ENCODE peak calls at places on chromosomes 11 and 22, in seven cellular contexts. G is Peyer's patch, A is body of pancreas, R is A549, F is prostate gland, P is NB4, H is tibial nerve. N is an unnamed sample.

GRCh38 chr11:69447786-69448185 is 33.7 kb upstream of the LINC01488 start:
- DNase-seq in G (no peak), A (no peak), R (no peak), F (peak), P (peak), H (no peak), N (no peak)

GRCh38 chr11:19200410-19201201 is 1.2 kb downstream of the CSRP3 start:
- DNase-seq in G (no peak), A (no peak), R (no peak), F (no peak), P (no peak), H (no peak), N (no peak)

GRCh38 chr22:46972256-46972655 is 209.8 kb downstream of the TBC1D22A start:
- DNase-seq in G (no peak), A (no peak), R (no peak), F (no peak), P (no peak), H (no peak), N (no peak)

GRCh38 chr11:128334311-128335044 is 252.9 kb downstream of the ETS1 start:
- DNase-seq in G (no peak), A (no peak), R (no peak), F (no peak), P (peak), H (no peak), N (no peak)

GRCh38 chr11:60987577-60988277 is 16.2 kb downstream of the CD6 start:
- DNase-seq in G (no peak), A (no peak), R (no peak), F (no peak), P (no peak), H (no peak), N (no peak)

GRCh38 chr11:10122337-10123197 is 171.5 kb downstream of the SBF2 start:
- DNase-seq in G (no peak), A (no peak), R (peak), F (no peak), P (peak), H (peak), N (peak)

GRCh38 chr11:66856496-66857233 is at the start of gene LRFN4:
- DNase-seq in G (peak), A (no peak), R (peak), F (no peak), P (no peak), H (no peak), N (no peak)

GRCh38 chr22:46576556-46577351 is 39.3 kb upstream of the CELSR1 start:
- DNase-seq in G (peak), A (peak), R (peak), F (no peak), P (peak), H (no peak), N (no peak)

GRCh38 chr11:106077609-106078517 is at the start of gene AASDHPPT:
- DNase-seq in G (no peak), A (peak), R (peak), F (peak), P (peak), H (peak), N (no peak)

GRCh38 chr11:69640995-69641581 is at the start of gene CCND1:
- DNase-seq in G (peak), A (peak), R (peak), F (peak), P (peak), H (peak), N (no peak)

GRCh38 chr22:17891427-17892167 is 117.3 kb upstream of the BID start:
- DNase-seq in G (no peak), A (no peak), R (peak), F (peak), P (peak), H (no peak), N (no peak)

GRCh38 chr22:24326266-24326665 is 55.6 kb downstream of the SPECC1L start:
- DNase-seq in G (no peak), A (no peak), R (no peak), F (no peak), P (no peak), H (no peak), N (no peak)

GRCh38 chr11:122207921-122208764 is 92.1 kb upstream of the BLID start:
- DNase-seq in G (no peak), A (no peak), R (no peak), F (no peak), P (no peak), H (no peak), N (no peak)

GRCh38 chr11:116793476-116794096 is 1.9 kb upstream of the APOA5 start:
- DNase-seq in G (no peak), A (no peak), R (no peak), F (no peak), P (peak), H (no peak), N (no peak)

GRCh38 chr11:101835465-101836063 is 79.2 kb upstream of the CEP126 start:
- DNase-seq in G (no peak), A (no peak), R (no peak), F (no peak), P (no peak), H (no peak), N (no peak)

GRCh38 chr11:123163621-123164020 is 31.4 kb downstream of the CLMP start:
- DNase-seq in G (no peak), A (no peak), R (no peak), F (no peak), P (no peak), H (no peak), N (no peak)

GRCh38 chr11:80103149-80103859 is 662.5 kb upstream of the TENM4 start:
- DNase-seq in G (no peak), A (no peak), R (no peak), F (no peak), P (no peak), H (no peak), N (no peak)

GRCh38 chr22:36762687-36763260 is 13.1 kb downstream of the IFT27 start:
- DNase-seq in G (no peak), A (no peak), R (no peak), F (no peak), P (no peak), H (no peak), N (no peak)

GRCh38 chr22:20141186-20142077 is 9.4 kb downstream of the CCDC188 start:
- DNase-seq in G (no peak), A (no peak), R (no peak), F (no peak), P (no peak), H (no peak), N (no peak)

GRCh38 chr11:123239371-123240150 is 44.5 kb upstream of the CLMP start:
- DNase-seq in G (no peak), A (no peak), R (no peak), F (no peak), P (no peak), H (no peak), N (no peak)

GRCh38 chr11:57597971-57598830 is 716 bp downstream of the SERPING1 start:
- DNase-seq in G (no peak), A (peak), R (no peak), F (peak), P (no peak), H (peak), N (peak)

GRCh38 chr22:32723632-32724031 is 77.9 kb upstream of the TIMP3 start:
- DNase-seq in G (peak), A (no peak), R (no peak), F (peak), P (peak), H (peak), N (peak)

GRCh38 chr11:13098890-13099289 is 89.8 kb downstream of the RASSF10 start:
- DNase-seq in G (no peak), A (no peak), R (no peak), F (no peak), P (no peak), H (no peak), N (no peak)

GRCh38 chr11:131688056-131688693 is 317.8 kb downstream of the NTM start:
- DNase-seq in G (no peak), A (peak), R (peak), F (no peak), P (peak), H (peak), N (no peak)

GRCh38 chr11:125951731-125952130 is 5.9 kb downstream of the VSIG10L2 start:
- DNase-seq in G (no peak), A (no peak), R (no peak), F (no peak), P (no peak), H (no peak), N (peak)

GRCh38 chr11:44566952-44567875 is 1.8 kb downstream of the CD82 start:
- DNase-seq in G (peak), A (no peak), R (no peak), F (no peak), P (peak), H (no peak), N (no peak)

GRCh38 chr11:77065878-77066228 is 918 bp upstream of the CAPN5 start:
- DNase-seq in G (peak), A (peak), R (no peak), F (peak), P (peak), H (peak), N (peak)

GRCh38 chr11:77069336-77069968 is 2.7 kb downstream of the CAPN5 start:
- DNase-seq in G (no peak), A (no peak), R (no peak), F (no peak), P (no peak), H (no peak), N (no peak)

GRCh38 chr11:77066229-77067023 is at the start of gene CAPN5:
- DNase-seq in G (peak), A (peak), R (peak), F (peak), P (peak), H (peak), N (peak)

GRCh38 chr11:77068461-77069335 is 1.9 kb downstream of the CAPN5 start:
- DNase-seq in G (no peak), A (no peak), R (no peak), F (no peak), P (no peak), H (no peak), N (no peak)

GRCh38 chr11:77067776-77068460 is 1.1 kb downstream of the CAPN5 start:
- DNase-seq in G (no peak), A (no peak), R (no peak), F (no peak), P (no peak), H (no peak), N (no peak)
- H3K4me3 ChIP-seq in G (peak), A (no peak), R (peak), F (peak), P (no peak), H (peak), N (peak)

DNA sequence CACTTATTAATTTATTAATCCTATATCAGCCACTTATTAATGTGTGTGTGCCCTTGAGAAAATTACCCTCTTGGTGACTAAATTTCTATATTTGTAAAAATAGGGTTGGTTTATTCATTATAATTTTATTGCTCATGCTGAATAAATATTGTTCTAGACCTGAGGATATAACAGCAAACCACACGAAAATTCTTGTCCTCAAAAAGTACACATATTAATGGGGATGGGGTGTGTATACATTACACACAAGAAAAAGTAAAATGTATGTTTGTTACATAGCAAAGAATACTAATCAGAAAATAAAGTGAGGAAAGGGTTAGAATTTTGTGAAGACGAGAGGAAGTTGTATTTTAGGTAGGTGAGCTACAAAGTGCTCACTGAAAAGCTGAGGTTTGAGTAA is 1068.9 kb upstream of the RAG2 start:
- DNase-seq in G (no peak), A (no peak), R (no peak), F (no peak), P (no peak), H (no peak), N (no peak)
- TF ChIP-seq POLR2A in G (no peak), A (no peak), R (no peak), F (no peak), P (no peak), H (no peak), N (no peak)

GRCh38 chr22:43057641-43058040 is 31.6 kb downstream of the TTLL1 start:
- DNase-seq in G (no peak), A (peak), R (no peak), F (no peak), P (no peak), H (no peak), N (no peak)

GRCh38 chr22:43050995-43051394 is 36.0 kb upstream of the PACSIN2 start:
- DNase-seq in G (no peak), A (no peak), R (no peak), F (no peak), P (peak), H (no peak), N (no peak)

GRCh38 chr22:43047605-43048004 is 32.7 kb upstream of the PACSIN2 start:
- DNase-seq in G (no peak), A (no peak), R (no peak), F (no peak), P (no peak), H (no peak), N (no peak)

DNA sequence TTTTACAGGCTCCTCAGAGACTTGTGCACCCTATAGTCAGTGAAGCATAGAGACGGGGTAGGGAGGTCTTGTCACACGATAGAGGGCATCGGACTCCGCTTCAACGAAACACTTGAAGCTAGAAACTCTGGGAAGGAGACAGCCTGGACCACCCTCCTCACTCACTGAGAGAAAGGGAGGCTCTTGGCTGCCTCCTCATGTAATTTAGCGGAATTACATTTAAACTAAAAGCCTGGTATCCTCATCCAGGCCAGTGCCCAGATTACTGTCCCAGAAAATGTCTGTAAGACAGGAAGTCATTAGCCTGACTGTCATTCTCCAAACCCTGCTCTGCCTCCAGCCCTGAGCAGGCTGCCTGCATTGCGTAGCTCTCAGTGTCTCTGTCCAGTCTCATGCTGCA is 36.0 kb downstream of the TTLL1 start:
- DNase-seq in G (no peak), A (no peak), R (no peak), F (no peak), P (peak), H (no peak), N (no peak)
- TF ChIP-seq CTCF in G (peak), A (peak), R (no peak), F (no peak), P (peak), H (no peak), N (no peak)

GRCh38 chr11:65428578-65429068 is 6.0 kb downstream of the NEAT1 start:
- DNase-seq in G (peak), A (peak), R (no peak), F (peak), P (no peak), H (peak), N (peak)

GRCh38 chr11:65425971-65426838 is 3.6 kb downstream of the NEAT1 start:
- DNase-seq in G (peak), A (peak), R (no peak), F (no peak), P (peak), H (peak), N (no peak)

GRCh38 chr11:65425105-65425970 is 2.7 kb downstream of the NEAT1 start:
- DNase-seq in G (peak), A (peak), R (no peak), F (no peak), P (peak), H (peak), N (peak)

GRCh38 chr11:65427691-65428577 is 5.3 kb downstream of the NEAT1 start:
- DNase-seq in G (peak), A (peak), R (no peak), F (peak), P (peak), H (peak), N (peak)

DNA sequence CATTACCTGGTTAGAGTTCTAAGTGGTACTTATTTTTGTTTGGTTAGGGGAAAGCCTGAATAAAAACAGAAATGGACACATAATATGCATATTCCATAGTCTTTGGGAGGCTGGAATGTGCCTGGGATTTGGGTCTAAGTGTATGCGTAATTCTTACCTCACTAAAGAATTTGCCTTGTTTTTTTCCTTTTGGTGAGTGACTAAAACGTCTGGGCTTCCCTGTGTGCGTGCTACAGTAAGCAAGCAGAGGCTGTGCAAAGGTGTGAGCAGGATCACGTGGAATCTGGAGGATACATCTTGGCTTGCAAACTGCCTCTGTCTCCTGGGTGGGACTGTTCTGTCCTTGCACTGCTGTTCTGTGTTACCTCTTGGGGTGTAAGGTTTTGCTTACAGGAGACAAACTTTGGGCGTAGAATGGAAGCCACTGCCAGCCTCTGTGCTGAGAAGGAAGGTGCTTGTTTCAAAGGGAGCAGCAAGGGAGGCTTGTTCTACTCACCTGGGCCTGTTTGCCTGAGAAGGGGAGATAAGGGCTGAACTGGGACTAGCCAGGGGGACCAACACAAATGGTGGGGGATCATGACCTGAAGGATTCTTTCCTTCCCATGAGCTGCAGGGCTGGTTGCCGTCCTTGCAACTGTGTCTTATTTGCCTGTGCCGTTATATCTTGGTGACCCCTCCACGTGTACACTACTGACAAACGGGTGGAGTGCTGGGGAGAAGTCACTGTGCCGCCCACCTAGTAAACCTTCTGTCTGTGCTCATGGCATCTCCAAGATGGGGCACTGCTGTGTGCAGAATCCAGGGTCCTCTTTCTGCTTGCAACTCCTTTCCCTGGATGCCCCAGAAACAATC is 4.5 kb downstream of the NEAT1 start:
- DNase-seq in G (peak), A (peak), R (no peak), F (peak), P (peak), H (peak), N (peak)
- H3K4me3 ChIP-seq in G (peak), A (peak), R (peak), F (peak), P (peak), H (peak), N (peak)